ENCODE peak calls at places on chromosomes 11 and 22, in nine cellular contexts. R is brain microvascular endothelial cell; A is hypothalamus; P is GM03348; M is IMR-90; G is stimulated activated CD4-positive, alpha-beta T cell treated with anti-CD3 and anti-CD28 coated beads, Interleukin-2, amount 100 ng/mL, for 48 hours; O is choroid plexus epithelial cell; H is mucosa of gallbladder; D is GDM1. L is an unnamed sample.

GRCh38 chr22:17501679-17502285 is 61.5 kb upstream of the SLC25A18 start:
- DNase-seq in G (no peak), O (peak; percentile 89), P (peak; percentile 76), R (peak; percentile 63), H (peak; percentile 42), M (peak; percentile 66), D (peak; percentile 22), A (no peak), L (no peak)

GRCh38 chr11:78940500-78941225 is 366.0 kb upstream of the NARS2 start:
- DNase-seq in H (no peak), O (no peak), P (no peak), R (no peak), G (no peak), A (no peak), D (no peak), M (no peak), L (no peak)

GRCh38 chr11:16082532-16083055 is 273.8 kb downstream of the SOX6 start:
- DNase-seq in O (no peak), M (peak; percentile 13), H (no peak), R (no peak), D (no peak), A (no peak), G (no peak), P (no peak), L (no peak)

GRCh38 chr11:92796744-92797143 is 172.7 kb upstream of the MTNR1B start:
- DNase-seq in G (no peak), P (no peak), D (no peak), A (no peak), H (no peak), O (no peak), M (no peak), R (no peak), L (no peak)

GRCh38 chr22:49508561-49508960 is 319.1 kb downstream of the BRD1 start:
- DNase-seq in M (no peak), R (no peak), A (no peak), P (no peak), D (no peak), G (no peak), H (no peak), O (no peak), L (no peak)

GRCh38 chr22:29987143-29987542 is 93.1 kb upstream of the HORMAD2 start:
- DNase-seq in M (no peak), R (no peak), A (peak; percentile 18), O (no peak), H (no peak), P (no peak), G (no peak), D (peak; percentile 18), L (peak; percentile 40)

GRCh38 chr11:86064236-86064803 is 4.6 kb downstream of the PICALM start:
- DNase-seq in P (no peak), D (no peak), A (no peak), R (no peak), H (no peak), O (peak; percentile 50), M (peak; percentile 54), G (no peak), L (no peak)

GRCh38 chr11:118079507-118079906 is 2.6 kb downstream of the TMPRSS4 start:
- DNase-seq in H (no peak), G (no peak), R (no peak), M (no peak), A (no peak), P (no peak), O (no peak), D (no peak), L (no peak)

GRCh38 chr11:14973621-14974020 is 1.5 kb upstream of the CALCA start:
- DNase-seq in A (no peak), P (peak; percentile 41), R (no peak), D (no peak), O (peak; percentile 22), G (peak; percentile 22), M (peak; percentile 4), H (no peak), L (no peak)

GRCh38 chr11:125300791-125301218 is 136.3 kb downstream of the PKNOX2 start:
- DNase-seq in D (no peak), R (peak; percentile 71), P (peak; percentile 76), O (peak; percentile 87), M (peak; percentile 79), A (no peak), G (no peak), H (no peak), L (no peak)

GRCh38 chr11:65208785-65209710 is 27.3 kb downstream of the CAPN1 start:
- DNase-seq in G (no peak), D (no peak), M (no peak), A (no peak), P (no peak), R (no peak), H (no peak), O (no peak), L (no peak)

GRCh38 chr22:42462016-42462415 is 29.8 kb upstream of the NFAM1 start:
- DNase-seq in M (no peak), P (no peak), O (no peak), D (no peak), A (no peak), G (no peak), H (no peak), R (no peak), L (no peak)

GRCh38 chr22:48251629-48252028 is 1489.2 kb downstream of the TBC1D22A start:
- DNase-seq in P (no peak), H (no peak), M (no peak), R (no peak), A (no peak), D (no peak), G (no peak), O (no peak), L (no peak)

GRCh38 chr11:35539256-35539655 is 13.8 kb upstream of the PAMR1 start:
- DNase-seq in H (no peak), O (no peak), R (no peak), A (no peak), D (no peak), G (no peak), P (no peak), M (no peak), L (no peak)

GRCh38 chr11:6210274-6210955 is 5.1 kb downstream of the C11orf42 start:
- DNase-seq in R (no peak), O (peak; percentile 14), G (no peak), P (peak; percentile 35), H (no peak), A (no peak), M (peak; percentile 24), D (no peak), L (no peak)

GRCh38 chr22:39313258-39314001 is 6.0 kb downstream of the RPL3 start:
- DNase-seq in R (no peak), G (no peak), O (no peak), A (no peak), D (no peak), H (no peak), P (no peak), M (no peak), L (no peak)

GRCh38 chr22:49491726-49492125 is 335.9 kb downstream of the BRD1 start:
- DNase-seq in R (no peak), D (no peak), A (no peak), H (no peak), M (no peak), O (no peak), G (no peak), P (no peak), L (no peak)

GRCh38 chr22:33923660-33924246 is 3.5 kb upstream of the LARGE1 start:
- DNase-seq in M (peak; percentile 74), A (peak; percentile 17), P (peak; percentile 74), H (peak; percentile 61), O (peak; percentile 85), D (peak; percentile 10), R (peak; percentile 62), G (no peak), L (peak; percentile 44)

GRCh38 chr22:48820481-48821345 is 1007.0 kb downstream of the BRD1 start:
- DNase-seq in G (no peak), O (no peak), D (no peak), H (no peak), P (no peak), R (no peak), M (no peak), A (no peak), L (no peak)

GRCh38 chr11:126490261-126490660 is 134.8 kb downstream of the ST3GAL4 start:
- DNase-seq in R (no peak), D (no peak), M (no peak), A (no peak), P (no peak), G (no peak), O (no peak), H (no peak), L (no peak)

GRCh38 chr11:32435947-32436750 is 810 bp upstream of the WT1 start:
- DNase-seq in A (no peak), D (no peak), M (no peak), R (no peak), G (no peak), O (no peak), H (no peak), P (no peak), L (no peak)

L was measured in head of caudate nucleus.